ENCODE peak calls at places on chromosomes 13 and 19, in six cellular contexts. H is K562, R is HCT116, X is H1, L is HepG2, J is GM12878. Q is an unnamed sample.
A peak's percentile ranks its signal among the peaks of the same experiment; 100 is the strongest.

GRCh38 chr19:31263317-31263716 is 85.9 kb downstream of the TSHZ3 start:
- DNase-seq in J (no peak), L (no peak), R (no peak), X (no peak), H (no peak), Q (no peak)

GRCh38 chr19:12721656-12722565 is 1.8 kb downstream of the TNPO2 start:
- DNase-seq in H (peak; percentile 83), L (peak; percentile 52), J (no peak), X (peak; percentile 72), R (no peak), Q (peak; percentile 78)

GRCh38 chr13:57874530-57874929 is 243.0 kb downstream of the PCDH17 start:
- DNase-seq in X (no peak), L (no peak), R (no peak), J (no peak), H (no peak), Q (no peak)

GRCh38 chr13:26923824-26924605 is 163.4 kb upstream of the GPR12 start:
- DNase-seq in X (no peak), L (no peak), J (no peak), R (no peak), H (no peak), Q (peak; percentile 59)

GRCh38 chr13:48094404-48094780 is 512 bp downstream of the MED4 start:
- DNase-seq in L (no peak), H (peak; percentile 19), X (no peak), J (no peak), R (no peak), Q (peak; percentile 33)

GRCh38 chr19:5434970-5435641 is 20.1 kb upstream of the ZNRF4 start:
- DNase-seq in X (no peak), R (peak; percentile 74), H (peak; percentile 79), L (peak; percentile 42), J (no peak), Q (no peak)

GRCh38 chr13:31588331-31588730 is 151.0 kb upstream of the RXFP2 start:
- DNase-seq in R (no peak), H (no peak), L (no peak), X (no peak), J (no peak), Q (no peak)

GRCh38 chr19:1027020-1027952 is 878 bp downstream of the CNN2 start:
- DNase-seq in L (no peak), J (no peak), X (no peak), R (no peak), H (peak; percentile 59), Q (peak; percentile 24)

GRCh38 chr13:110535526-110535925 is 26.0 kb downstream of the RAB20 start:
- DNase-seq in R (no peak), J (no peak), L (no peak), H (no peak), X (no peak), Q (no peak)

GRCh38 chr13:110533771-110534670 is 27.5 kb downstream of the RAB20 start:
- DNase-seq in L (no peak), H (no peak), J (no peak), X (no peak), R (no peak), Q (no peak)

GRCh38 chr13:110538632-110539031 is 22.9 kb downstream of the RAB20 start:
- DNase-seq in R (no peak), L (no peak), H (no peak), X (no peak), J (no peak), Q (no peak)

GRCh38 chr13:110537116-110537515 is 24.4 kb downstream of the RAB20 start:
- DNase-seq in J (no peak), H (no peak), X (no peak), R (no peak), L (no peak), Q (no peak)

DNA sequence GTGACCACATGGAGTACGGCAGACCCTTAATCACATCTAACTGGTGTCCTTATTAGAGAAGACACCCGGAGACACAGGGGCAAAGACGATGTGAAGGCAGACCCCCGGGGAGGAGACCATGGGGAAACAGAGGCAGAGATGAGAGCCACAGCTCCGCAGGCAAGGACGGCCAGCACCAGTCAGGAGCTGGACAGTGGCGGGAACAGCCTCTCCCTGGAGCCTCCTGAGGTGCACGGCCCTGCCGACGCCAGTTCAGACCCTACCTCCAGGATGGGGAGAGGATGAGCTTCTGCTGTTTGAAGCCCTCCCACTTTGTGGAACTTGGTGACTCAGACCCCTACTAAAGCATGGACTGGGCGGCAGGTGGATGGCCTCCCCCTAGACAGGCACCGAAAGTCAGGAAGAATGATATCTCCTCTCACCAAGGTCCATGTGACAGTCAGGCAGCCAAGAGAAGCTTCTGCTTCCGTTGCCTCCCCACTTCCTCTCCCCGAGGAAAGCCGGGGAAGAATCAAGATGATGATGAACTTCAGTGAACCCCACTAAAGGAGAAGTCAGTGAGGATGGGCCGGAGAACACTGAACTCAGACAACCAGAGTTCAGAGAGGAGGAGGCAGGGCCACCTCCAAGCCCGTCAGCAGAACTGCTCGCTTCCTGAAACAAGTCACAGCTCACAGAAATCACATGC is 25.4 kb downstream of the RAB20 start:
- DNase-seq in L (no peak), J (no peak), H (peak; percentile 33), R (no peak), X (no peak), Q (no peak)
- TF ChIP-seq MAX in L (no peak), J (no peak), H (peak; percentile 49), R (no peak), X (no peak), Q (no peak)

GRCh38 chr19:44050740-44051653 is 839 bp upstream of the ZNF223 start:
- DNase-seq in L (no peak), J (no peak), H (no peak), X (no peak), R (no peak), Q (no peak)
- H3K9ac ChIP-seq in L (peak overlapping the region; percentile 14), J (no peak overlapping the region), H (no peak overlapping the region), X (no peak overlapping the region), R (no peak overlapping the region), Q (peak overlapping the region; percentile 0)

DNA sequence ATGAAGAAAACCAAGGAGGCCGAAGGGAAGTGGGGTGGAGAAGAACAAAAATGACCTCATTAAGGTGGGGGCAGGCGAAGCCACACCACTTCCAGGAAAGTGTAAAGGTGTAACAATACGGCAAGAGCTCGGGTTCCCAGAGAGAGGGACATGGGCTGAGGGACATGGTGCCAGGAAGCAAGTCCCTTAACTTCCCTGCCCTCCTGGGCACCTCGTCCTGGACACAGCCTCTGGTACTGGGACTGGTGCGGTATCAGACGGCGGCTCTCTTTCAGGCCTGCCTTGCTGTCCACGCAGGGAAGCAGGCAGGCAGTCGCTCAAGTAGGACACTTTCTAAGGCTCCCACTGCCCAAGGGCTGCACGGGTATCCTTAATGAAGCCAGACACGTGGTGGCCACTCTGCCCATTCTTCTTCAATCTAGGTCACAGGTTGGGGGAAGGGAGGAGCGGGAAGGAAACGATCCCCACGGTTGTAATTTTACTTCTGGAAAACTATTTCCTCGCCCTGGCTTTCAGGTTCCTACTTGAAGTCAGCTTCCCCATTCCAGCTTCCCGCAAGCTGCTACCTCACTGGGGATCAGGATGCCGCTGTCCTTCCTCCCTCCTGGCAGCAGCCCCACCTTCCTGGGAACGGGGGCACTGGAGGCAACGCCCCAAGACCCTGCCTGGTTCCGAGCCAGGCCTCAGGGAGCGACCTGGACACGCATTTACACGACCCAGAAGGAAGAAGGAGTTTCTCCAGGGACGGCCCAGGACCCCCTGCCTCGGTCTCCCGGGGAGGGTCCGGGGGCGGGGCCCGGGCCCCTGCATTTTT is 1.2 kb downstream of the AP3D1 start:
- DNase-seq in J (no peak), H (peak; percentile 38), X (no peak), L (no peak), R (no peak), Q (peak; percentile 19)
- TF ChIP-seq POLR2A in J (peak; percentile 38), H (peak; percentile 37), X (no peak), L (no peak), R (no peak), Q (peak; percentile 35)

DNA sequence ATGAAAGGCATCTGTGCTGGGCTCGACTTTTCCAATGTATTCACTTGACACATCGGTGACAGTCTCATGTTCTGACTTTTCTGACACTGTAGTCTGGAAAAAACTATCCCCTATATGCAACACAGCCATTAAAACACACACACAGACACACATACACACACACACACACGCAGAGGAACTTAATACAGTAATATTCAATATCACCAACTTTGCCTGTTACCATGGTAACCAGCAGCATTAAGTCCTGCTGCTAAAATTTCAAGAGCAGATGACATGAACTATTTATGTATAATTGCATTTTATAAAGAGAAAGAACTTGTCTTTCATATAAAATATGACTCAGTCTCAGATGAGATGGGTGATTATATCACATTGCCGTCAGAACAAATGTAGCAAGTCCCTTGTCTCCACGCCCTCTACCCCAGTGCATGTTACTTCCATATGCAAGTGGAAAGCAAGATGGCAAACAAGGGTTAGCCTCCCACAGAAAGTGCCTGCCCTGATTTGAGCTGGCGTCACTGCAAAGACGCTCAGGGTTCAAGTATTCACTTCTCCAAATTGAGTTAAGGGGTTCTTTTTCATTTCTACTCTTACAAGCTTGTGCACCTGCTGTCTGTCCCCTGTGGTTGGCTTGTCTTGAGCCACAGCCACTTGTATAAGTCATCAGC is 576.9 kb downstream of the UQCRFS1 start:
- DNase-seq in X (no peak), R (no peak), H (no peak), L (no peak), J (no peak), Q (no peak)
- TF ChIP-seq MAX in X (no peak), R (no peak), H (no peak), L (no peak), J (no peak), Q (no peak)

DNA sequence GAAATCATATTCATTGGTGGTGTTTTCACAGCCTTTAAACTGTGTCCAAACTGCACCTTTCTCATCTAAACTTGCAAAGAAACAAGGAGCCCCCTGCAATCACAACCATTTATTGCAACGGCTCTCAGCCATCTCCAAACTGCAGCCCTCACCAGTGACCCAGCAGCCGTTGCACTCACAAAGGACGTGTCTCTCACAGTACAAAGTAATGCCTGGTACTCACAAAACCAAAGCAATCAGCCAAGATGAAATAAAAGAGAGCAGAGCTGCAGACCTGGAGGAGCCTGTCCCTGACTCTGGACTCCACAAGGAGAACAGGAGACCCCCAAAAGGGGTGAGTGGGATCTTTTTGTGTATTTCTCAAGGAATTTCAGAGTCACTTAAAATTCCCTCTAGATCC is 20.2 kb upstream of the CEACAM21 start:
- DNase-seq in H (no peak), L (no peak), R (no peak), J (no peak), X (no peak), Q (no peak)
- H3K9ac ChIP-seq in H (no peak overlapping the region), L (no peak overlapping the region), R (no peak overlapping the region), J (peak overlapping the region; percentile 1), X (no peak overlapping the region), Q (no peak overlapping the region)

GRCh38 chr19:55228403-55229031 is at the start of gene TMEM86B:
- DNase-seq in H (no peak), L (peak; percentile 88), R (no peak), J (no peak), X (no peak), Q (no peak)
- TF ChIP-seq POLR2A in H (no peak), L (peak; percentile 83), R (no peak), J (no peak), X (no peak), Q (no peak)

Q was measured in endothelial cell of umbilical vein.